ENCODE peak calls at places on chromosomes 16 and 17, in four cellular contexts. One of them, this sample, is unnamed.

GRCh38 chr16:80330803-80331202 is 210.0 kb upstream of the DYNLRB2 start:
- DNase-seq in A549: no peak
- DNase-seq in brain microvascular endothelial cell: no peak
- DNase-seq in hepatocyte: peak
- DNase-seq in this sample: peak

GRCh38 chr16:11245988-11246387 is 10.0 kb downstream of the SOCS1 start:
- DNase-seq in A549: no peak
- DNase-seq in brain microvascular endothelial cell: no peak
- DNase-seq in hepatocyte: no peak
- DNase-seq in this sample: no peak

GRCh38 chr16:51159864-51160263 is 8.8 kb upstream of the SALL1 start:
- DNase-seq in A549: no peak
- DNase-seq in brain microvascular endothelial cell: no peak
- DNase-seq in hepatocyte: no peak
- DNase-seq in this sample: no peak

GRCh38 chr16:58937661-58938060 is 203.5 kb upstream of the GOT2 start:
- DNase-seq in A549: no peak
- DNase-seq in brain microvascular endothelial cell: no peak
- DNase-seq in hepatocyte: no peak
- DNase-seq in this sample: no peak

GRCh38 chr17:40093580-40094201 is 6.7 kb downstream of the NR1D1 start:
- DNase-seq in A549: no peak
- DNase-seq in brain microvascular endothelial cell: no peak
- DNase-seq in hepatocyte: no peak
- DNase-seq in this sample: no peak

GRCh38 chr17:40564195-40564882 is 933 bp downstream of the CCR7 start:
- DNase-seq in A549: no peak
- DNase-seq in brain microvascular endothelial cell: no peak
- DNase-seq in hepatocyte: no peak
- DNase-seq in this sample: no peak

GRCh38 chr17:21119247-21119944 is 7.4 kb upstream of the DHRS7B start:
- DNase-seq in A549: peak
- DNase-seq in brain microvascular endothelial cell: peak
- DNase-seq in hepatocyte: peak
- DNase-seq in this sample: peak

GRCh38 chr17:9406046-9406631 is 169.5 kb downstream of the STX8 start:
- DNase-seq in A549: no peak
- DNase-seq in brain microvascular endothelial cell: no peak
- DNase-seq in hepatocyte: no peak
- DNase-seq in this sample: no peak

GRCh38 chr16:88991813-88992350 is 14.9 kb upstream of the CBFA2T3 start:
- DNase-seq in A549: no peak
- DNase-seq in brain microvascular endothelial cell: no peak
- DNase-seq in hepatocyte: no peak
- DNase-seq in this sample: no peak

GRCh38 chr17:27380551-27380950 is 75.7 kb upstream of the KSR1 start:
- DNase-seq in A549: no peak
- DNase-seq in brain microvascular endothelial cell: no peak
- DNase-seq in hepatocyte: no peak
- DNase-seq in this sample: no peak
- H3K4me3 ChIP-seq in A549: peak
- H3K4me3 ChIP-seq in brain microvascular endothelial cell: peak
- H3K4me3 ChIP-seq in hepatocyte: no peak
- H3K4me3 ChIP-seq in this sample: peak

GRCh38 chr17:37744961-37745800 is at the start of gene HNF1B:
- DNase-seq in A549: peak
- DNase-seq in brain microvascular endothelial cell: no peak
- DNase-seq in hepatocyte: peak
- DNase-seq in this sample: peak
- H3K4me3 ChIP-seq in A549: peak
- H3K4me3 ChIP-seq in brain microvascular endothelial cell: no peak
- H3K4me3 ChIP-seq in hepatocyte: peak
- H3K4me3 ChIP-seq in this sample: peak

GRCh38 chr17:78180508-78180907 is 6.3 kb downstream of the TK1 start:
- DNase-seq in A549: no peak
- DNase-seq in brain microvascular endothelial cell: no peak
- DNase-seq in hepatocyte: no peak
- DNase-seq in this sample: no peak

GRCh38 chr17:78176548-78177025 is 8.2 kb downstream of the SYNGR2 start:
- DNase-seq in A549: peak
- DNase-seq in brain microvascular endothelial cell: peak
- DNase-seq in hepatocyte: peak
- DNase-seq in this sample: peak

GRCh38 chr17:78179372-78179771 is 7.5 kb downstream of the TK1 start:
- DNase-seq in A549: no peak
- DNase-seq in brain microvascular endothelial cell: peak
- DNase-seq in hepatocyte: no peak
- DNase-seq in this sample: no peak

GRCh38 chr17:78182504-78182903 is 4.3 kb downstream of the TK1 start:
- DNase-seq in A549: no peak
- DNase-seq in brain microvascular endothelial cell: no peak
- DNase-seq in hepatocyte: no peak
- DNase-seq in this sample: no peak

DNA sequence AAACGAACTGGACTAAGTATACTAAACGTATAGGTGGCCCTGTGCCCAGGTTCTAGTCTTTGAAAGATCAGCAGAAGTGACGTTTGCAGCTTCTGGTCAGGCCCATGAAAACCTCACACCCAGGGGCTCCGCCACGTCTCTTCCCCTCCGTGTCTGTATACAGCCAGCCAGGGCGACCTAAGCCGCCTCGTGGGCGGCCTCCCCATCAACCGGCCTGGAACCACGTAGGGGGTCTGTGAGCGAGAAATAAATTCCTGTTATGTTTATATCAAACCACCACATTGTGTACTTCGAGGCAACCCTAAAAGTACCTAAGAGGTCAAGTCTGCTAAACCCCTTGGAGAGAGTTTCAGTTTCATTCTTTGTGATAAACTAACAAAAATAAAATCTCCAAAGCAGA is 6.8 kb downstream of the TK1 start:
- DNase-seq in A549: no peak
- DNase-seq in brain microvascular endothelial cell: no peak
- DNase-seq in hepatocyte: no peak
- DNase-seq in this sample: no peak
- H3K4me3 ChIP-seq in A549: no peak
- H3K4me3 ChIP-seq in brain microvascular endothelial cell: no peak
- H3K4me3 ChIP-seq in hepatocyte: no peak
- H3K4me3 ChIP-seq in this sample: no peak

GRCh38 chr17:266701-267656 is 85.5 kb upstream of the DOC2B start:
- DNase-seq in A549: no peak
- DNase-seq in brain microvascular endothelial cell: no peak
- DNase-seq in hepatocyte: no peak
- DNase-seq in this sample: peak
- H3K4me3 ChIP-seq in A549: no peak
- H3K4me3 ChIP-seq in brain microvascular endothelial cell: no peak
- H3K4me3 ChIP-seq in hepatocyte: no peak
- H3K4me3 ChIP-seq in this sample: no peak

This sample was measured in transverse colon.